ENCODE peak calls at places on chromosomes 2 and 18, in seven cellular contexts. J is HepG2, D is K562, O is GM12892, N is SK-N-SH, B is GM12878, F is H1. T is an unnamed sample.

GRCh38 chr2:26630669-26631360 is 10.4 kb downstream of the CIB4 start:
- DNase-seq in J (peak), D (no peak), O (no peak), N (no peak), B (no peak), F (no peak), T (no peak)

GRCh38 chr18:11398625-11399024 is 210.8 kb upstream of the SLC35G4 start:
- DNase-seq in J (no peak), D (no peak), O (no peak), N (no peak), B (no peak), F (no peak), T (no peak)

GRCh38 chr18:23689616-23690504 is 607 bp downstream of the LAMA3 start:
- DNase-seq in J (no peak), D (no peak), O (no peak), N (no peak), B (no peak), F (no peak), T (peak)

GRCh38 chr2:82258151-82258550 is 1953.6 kb upstream of the LRRTM1 start:
- DNase-seq in J (no peak), D (no peak), O (no peak), N (no peak), B (no peak), F (no peak), T (no peak)

GRCh38 chr2:227301523-227301922 is 23.5 kb upstream of the MFF start:
- DNase-seq in J (no peak), D (no peak), O (no peak), N (no peak), B (no peak), F (no peak), T (no peak)

GRCh38 chr18:58580078-58580477 is 48.8 kb downstream of the ALPK2 start:
- DNase-seq in J (no peak), D (no peak), O (no peak), N (no peak), B (no peak), F (no peak), T (no peak)

GRCh38 chr18:56716692-56717146 is 65.6 kb downstream of the WDR7 start:
- DNase-seq in J (no peak), D (no peak), O (no peak), N (no peak), B (peak), F (no peak), T (no peak)

GRCh38 chr2:239973392-239973791 is 51.8 kb downstream of the NDUFA10 start:
- DNase-seq in J (no peak), D (no peak), O (no peak), N (no peak), B (no peak), F (no peak), T (no peak)

GRCh38 chr2:45960057-45960863 is 308.8 kb downstream of the PRKCE start:
- DNase-seq in J (peak), D (no peak), O (no peak), N (no peak), B (no peak), F (no peak), T (no peak)

GRCh38 chr2:237228226-237228625 is 142.5 kb downstream of the COPS8 start:
- DNase-seq in J (no peak), D (no peak), O (no peak), N (no peak), B (no peak), F (no peak), T (no peak)

GRCh38 chr2:231780123-231780908 is 766 bp downstream of the PDE6D start:
- DNase-seq in J (peak), D (no peak), O (no peak), N (peak), B (no peak), F (no peak), T (no peak)

GRCh38 chr2:238970553-238971081 is 122.7 kb downstream of the TWIST2 start:
- DNase-seq in J (peak), D (peak), O (peak), N (peak), B (no peak), F (peak), T (peak)

GRCh38 chr18:15198116-15198389 is 450.1 kb downstream of the ANKRD30B start:
- DNase-seq in J (no peak), D (no peak), O (no peak), N (no peak), B (no peak), F (no peak), T (no peak)

DNA sequence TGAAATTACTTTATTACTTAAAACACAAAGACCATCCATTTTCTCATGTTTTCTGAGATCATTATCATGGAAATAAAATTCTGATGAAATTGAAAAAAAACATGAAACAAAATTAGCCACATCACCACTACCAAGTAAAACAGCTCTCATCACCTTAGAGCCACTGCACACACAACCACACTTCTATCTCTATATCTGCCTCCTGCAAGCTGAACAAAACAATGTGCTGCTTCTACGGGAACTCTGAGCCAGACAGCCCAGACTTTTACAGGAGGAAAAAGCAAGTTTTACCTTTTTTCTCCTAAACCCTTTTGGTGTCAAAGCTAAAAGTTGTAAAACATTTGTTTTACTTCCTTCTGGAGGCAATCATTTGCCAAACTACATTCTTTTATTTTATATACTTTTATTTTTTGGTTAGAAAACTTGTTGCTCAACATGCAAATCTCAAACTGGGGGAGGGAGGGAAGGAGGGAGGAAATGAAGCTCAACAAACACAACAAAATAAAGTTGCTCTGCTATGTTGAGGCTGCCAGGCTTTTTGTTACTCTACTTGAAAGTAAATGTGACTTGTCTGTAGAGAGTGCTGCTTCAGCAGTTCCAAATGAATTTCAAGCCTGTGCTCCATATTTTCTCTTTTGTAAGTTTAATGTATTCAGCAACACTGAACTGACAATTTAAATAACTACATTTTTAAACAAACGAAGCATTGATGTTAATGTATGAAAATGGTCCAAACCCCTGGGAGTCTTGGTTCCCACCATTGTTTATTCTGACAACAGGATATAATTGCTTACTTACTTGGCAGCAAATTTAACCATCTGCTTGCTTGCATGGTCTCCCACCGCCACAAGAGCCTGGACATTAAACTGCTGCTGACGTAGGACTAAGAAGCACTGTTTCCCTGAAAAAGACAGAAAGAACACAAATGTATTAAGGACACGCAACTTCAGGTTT is 24.6 kb downstream of the DARS1 start:
- DNase-seq in J (no peak), D (no peak), O (no peak), N (peak), B (no peak), F (no peak), T (no peak)
- TF ChIP-seq TAF1 in J (no peak), D (no peak), O (no peak), N (no peak), B (no peak), F (no peak), T (no peak)

DNA sequence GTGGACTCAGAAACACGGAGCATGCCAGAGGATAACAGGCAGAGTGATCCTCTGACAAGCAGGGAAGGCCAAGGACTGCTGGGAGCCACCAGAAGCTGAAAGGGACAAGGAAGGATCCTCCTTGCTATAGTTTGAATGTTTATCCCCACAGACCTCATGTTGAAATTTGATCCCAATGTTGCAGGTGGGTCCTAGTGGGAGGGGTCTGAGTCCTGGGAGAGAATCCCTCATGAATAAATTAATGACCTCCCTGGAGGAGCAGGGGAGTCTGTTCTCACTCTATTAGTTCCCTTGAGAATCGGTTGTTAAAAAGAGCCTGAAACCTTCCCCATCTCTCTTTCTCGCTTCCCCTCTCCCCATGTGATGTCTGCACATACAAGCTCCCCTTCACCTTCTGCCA is 124.4 kb downstream of the FBXO15 start:
- DNase-seq in J (no peak), D (no peak), O (no peak), N (no peak), B (no peak), F (no peak), T (no peak)
- TF ChIP-seq TAF1 in J (no peak), D (no peak), O (no peak), N (no peak), B (no peak), F (no peak), T (no peak)

DNA sequence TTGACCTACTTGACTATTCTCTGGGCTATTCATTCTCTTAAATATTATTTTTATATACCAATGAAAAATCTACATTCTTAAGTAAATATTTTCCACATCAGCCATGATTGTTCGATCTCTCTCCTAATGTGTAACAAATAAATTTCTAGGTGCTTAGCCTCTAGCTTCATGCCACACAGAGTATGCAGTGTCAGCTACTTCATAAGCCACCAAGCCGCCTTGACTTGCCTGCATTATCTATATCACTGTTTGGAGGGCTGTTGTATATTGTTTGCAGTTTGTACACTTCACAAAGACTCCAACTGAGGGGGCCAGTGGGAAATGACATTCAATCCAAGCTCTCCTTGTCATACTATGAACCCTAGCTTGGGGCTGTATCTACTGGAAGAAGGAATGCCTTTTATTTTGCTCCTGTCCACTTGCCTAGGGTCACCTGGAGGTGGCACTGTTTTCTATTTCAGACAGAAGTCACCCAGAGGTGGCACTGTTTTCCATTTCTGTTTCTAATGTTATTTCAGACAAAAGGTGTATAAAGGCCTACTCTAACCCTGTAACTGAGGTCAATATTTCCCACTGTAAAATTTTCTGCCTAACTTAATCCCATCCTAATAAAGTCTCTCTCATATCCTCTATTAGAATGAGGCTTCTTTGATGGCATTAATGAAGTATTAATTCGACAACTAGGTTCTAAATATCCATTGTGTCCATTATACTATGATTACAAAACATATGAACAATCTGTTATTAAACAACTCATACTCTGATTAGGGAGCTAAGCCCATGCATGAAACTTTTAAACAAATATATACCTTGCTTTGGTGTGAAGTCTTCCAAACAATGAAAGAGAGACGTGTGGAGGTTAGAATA is 36.4 kb downstream of the COL5A2 start:
- DNase-seq in J (peak), D (peak), O (peak), N (no peak), B (peak), F (peak), T (peak)
- TF ChIP-seq TAF1 in J (no peak), D (no peak), O (no peak), N (no peak), B (no peak), F (no peak), T (no peak)

DNA sequence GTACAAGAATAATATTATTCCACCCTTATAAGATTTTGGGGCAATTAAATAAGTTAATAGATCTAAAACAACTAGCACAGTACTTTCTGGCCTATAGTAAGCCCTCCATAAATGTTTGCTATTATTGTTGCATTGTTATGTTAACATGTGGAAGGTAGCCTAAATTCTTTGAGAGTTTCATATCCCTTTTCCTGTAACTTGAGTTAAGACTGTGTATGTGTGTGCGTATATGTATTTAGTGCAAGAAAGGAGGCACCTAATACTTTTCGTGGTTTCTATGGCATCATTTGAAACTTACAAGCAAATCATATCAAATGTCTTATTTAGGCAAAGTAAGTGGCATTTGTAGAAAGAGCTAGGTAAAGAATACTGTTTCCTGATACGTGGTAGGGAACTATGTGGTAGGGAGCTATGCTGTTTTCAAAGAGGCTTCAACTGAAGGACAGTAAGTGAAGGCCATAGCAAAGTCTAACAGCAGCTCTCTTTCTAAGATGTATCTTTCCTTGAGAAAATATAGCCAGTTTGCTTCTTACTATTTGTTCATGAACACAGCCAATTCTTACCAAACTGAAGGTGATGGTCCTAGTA is 36.8 kb upstream of the C2orf74 start:
- DNase-seq in J (no peak), D (no peak), O (no peak), N (no peak), B (peak), F (no peak), T (no peak)
- TF ChIP-seq TAF1 in J (no peak), D (no peak), O (no peak), N (no peak), B (no peak), F (no peak), T (no peak)

T was measured in GM12891.